ENCODE peak calls at places on chromosomes 3 and 15, in eight cellular contexts. F is cortex of kidney; K is activated CD4-positive, alpha-beta T cell treated with anti-CD3 and anti-CD28 coated beads, Interleukin-2, amount 50 U/mL, for 1 hour; A is MCF 10A; L is fibroblast of lung; B is nucleus accumbens; H is stimulated activated naive B cell treated with anti-CD40 and anti-IgM and Interleukin-4, amounts not matched to agents 10 μg/mL and 1 μg/mL and 100 μg/mL, for 72 hours; E is cardiac fibroblast. S is an unnamed sample.

GRCh38 chr3:17724948-17725347 is 17.5 kb downstream of the TBC1D5 start:
- DNase-seq in F (no peak), K (no peak), A (no peak), L (no peak), B (no peak), H (no peak), E (no peak), S (no peak)

GRCh38 chr15:22893081-22893480 is 54.6 kb downstream of the NIPA2 start:
- DNase-seq in F (no peak), K (no peak), A (no peak), L (no peak), B (no peak), H (no peak), E (no peak), S (no peak)

GRCh38 chr3:51982352-51982837 is 940 bp upstream of the ACY1 start:
- DNase-seq in F (no peak), K (peak; percentile 25), A (peak; percentile 72), L (no peak), B (no peak), H (peak; percentile 39), E (peak; percentile 14), S (no peak)

GRCh38 chr3:143973352-143974021 is 1.9 kb downstream of the DIPK2A start:
- DNase-seq in F (no peak), K (peak; percentile 1), A (peak; percentile 54), L (peak; percentile 42), B (no peak), H (no peak), E (peak; percentile 33), S (no peak)

GRCh38 chr3:78926523-78926922 is 841.3 kb downstream of the ROBO1 start:
- DNase-seq in F (no peak), K (no peak), A (no peak), L (peak; percentile 15), B (no peak), H (no peak), E (no peak), S (no peak)

GRCh38 chr3:54427951-54428871 is 305.9 kb downstream of the CACNA2D3 start:
- DNase-seq in F (no peak), K (peak; percentile 6), A (peak; percentile 62), L (peak; percentile 81), B (peak; percentile 35), H (no peak), E (peak; percentile 82), S (peak; percentile 2)

GRCh38 chr3:104916971-104917370 is 449.7 kb upstream of the ALCAM start:
- DNase-seq in F (no peak), K (no peak), A (no peak), L (no peak), B (no peak), H (no peak), E (no peak), S (no peak)

GRCh38 chr15:67164401-67164791 is 90.1 kb downstream of the AAGAB start:
- DNase-seq in F (no peak), K (no peak), A (peak; percentile 41), L (peak; percentile 56), B (no peak), H (no peak), E (peak; percentile 50), S (no peak)

GRCh38 chr15:57752840-57753239 is 46.3 kb downstream of the POLR2M start:
- DNase-seq in F (no peak), K (no peak), A (no peak), L (no peak), B (peak; percentile 2), H (no peak), E (no peak), S (no peak)

GRCh38 chr15:49045691-49046112 is 544 bp downstream of the SECISBP2L start:
- DNase-seq in F (no peak), K (no peak), A (peak; percentile 44), L (peak; percentile 61), B (no peak), H (peak; percentile 31), E (peak; percentile 32), S (no peak)

GRCh38 chr3:174440350-174440716 is 418.8 kb upstream of the NAALADL2 start:
- DNase-seq in F (no peak), K (no peak), A (peak; percentile 73), L (peak; percentile 71), B (no peak), H (no peak), E (peak; percentile 82), S (no peak)

GRCh38 chr15:91882858-91883586 is 29.5 kb downstream of the SLCO3A1 start:
- DNase-seq in F (no peak), K (no peak), A (no peak), L (peak; percentile 49), B (peak; percentile 43), H (no peak), E (no peak), S (no peak)

GRCh38 chr3:78143000-78143399 is 1103.1 kb downstream of the ROBO2 start:
- DNase-seq in F (no peak), K (no peak), A (no peak), L (peak; percentile 22), B (no peak), H (no peak), E (peak; percentile 6), S (no peak)

GRCh38 chr3:105365171-105365535 is 1.6 kb upstream of the ALCAM start:
- DNase-seq in F (no peak), K (no peak), A (no peak), L (peak; percentile 39), B (no peak), H (no peak), E (no peak), S (no peak)

GRCh38 chr3:8482263-8482662 is 19.4 kb upstream of the LMCD1 start:
- DNase-seq in F (no peak), K (no peak), A (no peak), L (peak; percentile 47), B (no peak), H (no peak), E (peak; percentile 33), S (no peak)

GRCh38 chr3:64266065-64266874 is 41.0 kb upstream of the PRICKLE2 start:
- DNase-seq in F (no peak), K (no peak), A (peak; percentile 91), L (peak; percentile 97), B (no peak), H (no peak), E (peak; percentile 91), S (no peak)

GRCh38 chr3:4994144-4994730 is 15.0 kb downstream of the BHLHE40 start:
- DNase-seq in F (no peak), K (no peak), A (peak; percentile 82), L (peak; percentile 76), B (no peak), H (no peak), E (no peak), S (no peak)

GRCh38 chr3:16309558-16309957 is 44.5 kb downstream of the OXNAD1 start:
- DNase-seq in F (no peak), K (peak; percentile 39), A (peak; percentile 78), L (peak; percentile 86), B (no peak), H (no peak), E (peak; percentile 32), S (peak; percentile 68)

GRCh38 chr3:30199855-30200254 is 406.5 kb upstream of the TGFBR2 start:
- DNase-seq in F (no peak), K (no peak), A (no peak), L (peak; percentile 70), B (no peak), H (no peak), E (peak; percentile 39), S (no peak)

GRCh38 chr3:170089862-170090600 is 52.2 kb downstream of the GPR160 start:
- DNase-seq in F (no peak), K (no peak), A (peak; percentile 31), L (no peak), B (no peak), H (no peak), E (peak; percentile 24), S (no peak)

GRCh38 chr15:69394556-69395282 is 19.4 kb upstream of the KIF23 start:
- DNase-seq in F (no peak), K (peak; percentile 85), A (peak; percentile 72), L (peak; percentile 52), B (peak; percentile 85), H (peak; percentile 76), E (peak; percentile 81), S (peak; percentile 74)

GRCh38 chr3:170056710-170057454 is 19.1 kb downstream of the GPR160 start:
- DNase-seq in F (no peak), K (no peak), A (no peak), L (no peak), B (no peak), H (no peak), E (no peak), S (no peak)

GRCh38 chr3:52001443-52001974 is 5.8 kb upstream of the RPL29 start:
- DNase-seq in F (no peak), K (peak; percentile 83), A (peak; percentile 77), L (peak; percentile 42), B (peak; percentile 80), H (peak; percentile 78), E (peak; percentile 62), S (peak; percentile 92)

GRCh38 chr3:5304789-5305680 is 117.5 kb downstream of the EDEM1 start:
- DNase-seq in F (no peak), K (no peak), A (peak; percentile 63), L (peak; percentile 33), B (peak; percentile 25), H (peak; percentile 26), E (peak; percentile 45), S (no peak)

GRCh38 chr15:101481917-101482525 is 7.5 kb downstream of the PCSK6 start:
- DNase-seq in F (no peak), K (no peak), A (no peak), L (no peak), B (no peak), H (no peak), E (no peak), S (no peak)

GRCh38 chr15:89908226-89908625 is 4.5 kb downstream of the ARPIN start:
- DNase-seq in F (no peak), K (no peak), A (no peak), L (no peak), B (no peak), H (no peak), E (no peak), S (no peak)

GRCh38 chr15:44325568-44325967 is 37.0 kb downstream of the GOLM2 start:
- DNase-seq in F (no peak), K (no peak), A (no peak), L (no peak), B (no peak), H (no peak), E (no peak), S (no peak)

GRCh38 chr3:15682766-15683165 is 81.2 kb downstream of the BTD start:
- DNase-seq in F (no peak), K (no peak), A (peak; percentile 40), L (no peak), B (no peak), H (no peak), E (peak; percentile 79), S (no peak)

GRCh38 chr3:72888546-72889309 is 882 bp downstream of the GXYLT2 start:
- DNase-seq in F (no peak), K (no peak), A (no peak), L (peak; percentile 51), B (peak; percentile 9), H (no peak), E (peak; percentile 41), S (no peak)

GRCh38 chr3:183944790-183945189 is 60.1 kb upstream of the PARL start:
- DNase-seq in F (no peak), K (no peak), A (no peak), L (no peak), B (no peak), H (no peak), E (no peak), S (no peak)

GRCh38 chr3:115615001-115615447 is 8.3 kb upstream of the GAP43 start:
- DNase-seq in F (no peak), K (no peak), A (peak; percentile 54), L (peak; percentile 80), B (no peak), H (no peak), E (peak; percentile 11), S (no peak)

GRCh38 chr3:12229896-12230295 is 59.0 kb upstream of the PPARG start:
- DNase-seq in F (no peak), K (no peak), A (peak; percentile 77), L (peak; percentile 38), B (no peak), H (no peak), E (no peak), S (no peak)

GRCh38 chr3:37751967-37752660 is 109.6 kb upstream of the CTDSPL start:
- DNase-seq in F (no peak), K (no peak), A (peak; percentile 32), L (no peak), B (no peak), H (no peak), E (no peak), S (no peak)

GRCh38 chr3:120039642-120040610 is 54.3 kb downstream of the GSK3B start:
- DNase-seq in F (no peak), K (no peak), A (peak; percentile 5), L (no peak), B (no peak), H (no peak), E (peak; percentile 8), S (no peak)